ENCODE peak calls at places on chromosome 18, in six cellular contexts. L is Peyer's patch, Q is MCF 10A, Y is heart right ventricle, K is colonic mucosa, P is gastrocnemius medialis. C is an unnamed sample.

GRCh38 chr18:31371970-31372369 is 4.6 kb upstream of the DSG4 start:
- DNase-seq in L (no peak), Q (no peak), Y (no peak), K (no peak), P (no peak), C (no peak)

GRCh38 chr18:27355308-27355707 is 170.2 kb upstream of the CHST9 start:
- DNase-seq in L (no peak), Q (no peak), Y (no peak), K (no peak), P (no peak), C (no peak)

GRCh38 chr18:43965691-43966090 is 688.4 kb upstream of the SYT4 start:
- DNase-seq in L (no peak), Q (peak; percentile 14), Y (no peak), K (no peak), P (no peak), C (no peak)

GRCh38 chr18:31204833-31205232 is 42.2 kb upstream of the DSC1 start:
- DNase-seq in L (no peak), Q (no peak), Y (no peak), K (peak; percentile 53), P (no peak), C (no peak)

GRCh38 chr18:35525795-35526475 is 28.2 kb upstream of the INO80C start:
- DNase-seq in L (no peak), Q (no peak), Y (peak; percentile 25), K (no peak), P (no peak), C (no peak)

GRCh38 chr18:11689031-11689971 is at the start of gene GNAL:
- DNase-seq in L (peak; percentile 28), Q (peak; percentile 74), Y (peak; percentile 75), K (peak; percentile 76), P (peak; percentile 34), C (peak; percentile 68)

GRCh38 chr18:43917487-43917886 is 640.2 kb upstream of the SYT4 start:
- DNase-seq in L (no peak), Q (no peak), Y (no peak), K (no peak), P (no peak), C (no peak)

GRCh38 chr18:36349552-36349951 is 52.0 kb downstream of the FHOD3 start:
- DNase-seq in L (no peak), Q (peak; percentile 57), Y (no peak), K (peak; percentile 46), P (no peak), C (no peak)

GRCh38 chr18:14975431-14975830 is 227.5 kb downstream of the ANKRD30B start:
- DNase-seq in L (no peak), Q (peak; percentile 69), Y (no peak), K (no peak), P (no peak), C (no peak)

GRCh38 chr18:30486856-30487255 is 555.7 kb downstream of the DSC3 start:
- DNase-seq in L (no peak), Q (no peak), Y (no peak), K (no peak), P (no peak), C (no peak)

GRCh38 chr18:29644276-29644675 is 1398.3 kb downstream of the DSC3 start:
- DNase-seq in L (no peak), Q (peak; percentile 15), Y (no peak), K (no peak), P (no peak), C (no peak)

GRCh38 chr18:44671914-44672313 is 8.8 kb upstream of the SETBP1 start:
- DNase-seq in L (no peak), Q (no peak), Y (no peak), K (no peak), P (no peak), C (no peak)

GRCh38 chr18:51194604-51195003 is 2.9 kb downstream of the MEX3C start:
- DNase-seq in L (no peak), Q (peak; percentile 12), Y (no peak), K (no peak), P (no peak), C (no peak)

GRCh38 chr18:48713302-48713701 is 174.5 kb downstream of the CTIF start:
- DNase-seq in L (no peak), Q (no peak), Y (peak; percentile 52), K (peak; percentile 20), P (peak; percentile 43), C (no peak)

GRCh38 chr18:48714873-48715272 is 176.0 kb downstream of the CTIF start:
- DNase-seq in L (no peak), Q (no peak), Y (no peak), K (peak; percentile 24), P (no peak), C (no peak)

GRCh38 chr18:48708807-48709206 is 170.0 kb downstream of the CTIF start:
- DNase-seq in L (no peak), Q (no peak), Y (no peak), K (no peak), P (no peak), C (no peak)

GRCh38 chr18:48709371-48709770 is 170.5 kb downstream of the CTIF start:
- DNase-seq in L (no peak), Q (no peak), Y (peak; percentile 38), K (no peak), P (no peak), C (no peak)

GRCh38 chr18:48711651-48712486 is 173.0 kb downstream of the CTIF start:
- DNase-seq in L (peak; percentile 18), Q (peak; percentile 21), Y (peak; percentile 28), K (peak; percentile 19), P (no peak), C (no peak)
- TF ChIP-seq CTCF in L (peak; percentile 41), Q (no peak), Y (peak; percentile 60), K (no peak), P (peak; percentile 49), C (peak; percentile 56)

GRCh38 chr18:12883003-12883683 is 894 bp downstream of the PTPN2 start:
- DNase-seq in L (peak; percentile 27), Q (peak; percentile 17), Y (no peak), K (peak; percentile 32), P (no peak), C (peak; percentile 29)

GRCh38 chr18:12883684-12884520 is at the start of gene PTPN2:
- DNase-seq in L (peak; percentile 90), Q (peak; percentile 89), Y (peak; percentile 93), K (peak; percentile 93), P (peak; percentile 88), C (peak; percentile 98)

GRCh38 chr18:12885500-12885899 is 1.5 kb upstream of the PTPN2 start:
- DNase-seq in L (no peak), Q (no peak), Y (no peak), K (no peak), P (no peak), C (peak; percentile 64)

GRCh38 chr18:12884521-12885323 is 685 bp upstream of the PTPN2 start:
- DNase-seq in L (no peak), Q (no peak), Y (no peak), K (no peak), P (no peak), C (no peak)

GRCh38 chr18:12886498-12887126 is 2.6 kb upstream of the PTPN2 start:
- DNase-seq in L (no peak), Q (peak; percentile 55), Y (no peak), K (no peak), P (no peak), C (no peak)
- TF ChIP-seq CTCF in L (peak; percentile 41), Q (peak; percentile 47), Y (peak; percentile 38), K (peak; percentile 38), P (no peak), C (peak; percentile 65)

DNA sequence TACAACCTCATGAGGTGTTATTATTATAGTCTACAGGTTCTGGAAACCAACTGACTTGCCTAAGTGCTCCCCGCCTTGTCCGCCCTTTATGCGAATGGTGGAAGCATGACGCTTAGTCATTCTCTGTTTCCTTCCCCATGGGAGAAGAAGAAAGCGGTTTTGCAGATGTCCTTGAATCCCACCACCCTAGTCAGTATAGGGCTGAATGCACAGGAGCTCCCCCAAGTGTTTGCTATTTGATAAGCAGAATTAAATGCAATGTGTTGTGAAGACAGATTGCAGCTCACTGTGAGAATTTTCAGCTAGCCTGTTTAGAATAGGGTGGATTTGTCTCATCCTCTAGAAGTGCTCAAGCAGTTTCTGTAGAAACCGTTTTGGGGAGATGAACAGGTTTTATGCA is 652.0 kb downstream of the DCC start:
- DNase-seq in L (no peak), Q (peak; percentile 6), Y (no peak), K (no peak), P (no peak), C (no peak)
- TF ChIP-seq CTCF in L (no peak), Q (no peak), Y (no peak), K (peak; percentile 15), P (no peak), C (no peak)

GRCh38 chr18:75309564-75309963 is 99.0 kb downstream of the TSHZ1 start:
- DNase-seq in L (no peak), Q (no peak), Y (no peak), K (no peak), P (no peak), C (no peak)
- TF ChIP-seq CTCF in L (no peak), Q (no peak), Y (no peak), K (no peak), P (no peak), C (no peak)

GRCh38 chr18:76691800-76692199 is 130.6 kb upstream of the ZNF236 start:
- DNase-seq in L (no peak), Q (no peak), Y (no peak), K (no peak), P (no peak), C (no peak)

GRCh38 chr18:76688724-76689472 is 133.5 kb upstream of the ZNF236 start:
- DNase-seq in L (no peak), Q (no peak), Y (no peak), K (no peak), P (no peak), C (no peak)

GRCh38 chr18:76686737-76687231 is 135.6 kb upstream of the ZNF236 start:
- DNase-seq in L (no peak), Q (peak; percentile 75), Y (peak; percentile 36), K (peak; percentile 43), P (no peak), C (no peak)

GRCh38 chr18:76687271-76688006 is 134.9 kb upstream of the ZNF236 start:
- DNase-seq in L (no peak), Q (peak; percentile 42), Y (no peak), K (no peak), P (no peak), C (no peak)

GRCh38 chr18:76689646-76690264 is 132.6 kb upstream of the ZNF236 start:
- DNase-seq in L (no peak), Q (peak; percentile 22), Y (no peak), K (no peak), P (no peak), C (no peak)
- TF ChIP-seq CTCF in L (no peak), Q (no peak), Y (no peak), K (no peak), P (no peak), C (no peak)

DNA sequence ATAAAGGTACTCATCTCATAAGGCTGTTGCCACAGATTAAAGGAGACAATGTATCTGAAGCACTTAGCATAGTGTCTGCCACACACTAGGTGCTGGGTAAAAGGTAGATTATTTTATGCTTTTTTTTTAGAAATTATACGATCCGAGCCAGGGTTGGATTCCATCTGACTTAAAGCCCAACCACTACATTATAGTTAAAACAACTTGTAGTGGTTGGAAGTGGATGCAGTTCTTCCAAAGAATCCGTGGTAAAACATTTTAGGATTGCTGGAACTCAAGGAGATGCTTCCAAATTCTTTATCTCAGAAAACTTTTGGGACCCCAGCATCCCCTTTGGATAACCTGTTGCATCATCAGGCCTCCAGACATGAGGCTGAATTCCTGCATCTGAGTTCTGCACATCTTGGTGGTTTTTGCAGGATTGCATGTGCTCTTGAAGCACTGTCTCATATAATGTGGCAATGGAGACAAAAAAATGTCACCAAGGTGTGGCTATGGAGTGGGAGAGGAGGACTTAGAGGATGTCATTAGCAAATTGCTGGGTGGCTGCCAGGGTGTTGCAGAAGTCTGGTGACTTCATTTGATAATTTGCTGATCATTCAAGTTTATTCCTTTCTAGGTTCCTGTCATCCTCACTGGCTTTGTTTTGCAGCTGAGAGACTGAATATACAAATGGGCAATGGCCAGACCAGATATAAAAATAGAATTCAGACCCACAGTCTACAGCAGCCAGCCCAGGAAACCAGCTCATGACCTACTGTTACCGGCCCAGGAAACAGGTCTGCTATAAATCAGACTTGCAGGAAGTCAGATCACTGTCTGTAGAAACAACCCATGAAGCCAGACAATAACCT is 207.8 kb downstream of the BCL2 start:
- DNase-seq in L (no peak), Q (no peak), Y (no peak), K (no peak), P (no peak), C (no peak)
- TF ChIP-seq CTCF in L (no peak), Q (no peak), Y (no peak), K (no peak), P (no peak), C (no peak)